ENCODE peak calls at places on chromosomes 6 and 20, in nine cellular contexts. Z is WTC11, T is mammary epithelial cell, U is cardiac muscle cell, S is HFFc6, G is fibroblast of lung, B is pancreas, R is GM20000, H is spleen. C is an unnamed sample.

GRCh38 chr20:64101731-64102621 is 5.4 kb downstream of the NPBWR2 start:
- DNase-seq in Z (peak), T (no peak), U (no peak), S (no peak), G (no peak), B (peak), R (peak), H (peak), C (peak)

GRCh38 chr6:163771180-163771579 is 356.7 kb downstream of the QKI start:
- DNase-seq in Z (no peak), T (no peak), U (no peak), S (no peak), G (no peak), B (no peak), R (no peak), H (no peak), C (no peak)

GRCh38 chr20:58633161-58634035 is 17.7 kb upstream of the STX16 start:
- DNase-seq in Z (no peak), T (no peak), U (no peak), S (no peak), G (no peak), B (no peak), R (no peak), H (peak), C (no peak)

GRCh38 chr6:5481024-5481423 is 219.7 kb downstream of the FARS2 start:
- DNase-seq in Z (no peak), T (no peak), U (no peak), S (no peak), G (no peak), B (no peak), R (no peak), H (no peak), C (no peak)

GRCh38 chr6:21885101-21885500 is 291.6 kb downstream of the SOX4 start:
- DNase-seq in Z (no peak), T (no peak), U (no peak), S (no peak), G (no peak), B (no peak), R (no peak), H (no peak), C (no peak)

GRCh38 chr6:159935633-159936032 is 33.2 kb upstream of the IGF2R start:
- DNase-seq in Z (no peak), T (peak), U (peak), S (peak), G (peak), B (no peak), R (no peak), H (no peak), C (no peak)

GRCh38 chr20:63273635-63274380 is 1.2 kb downstream of the ARFGAP1 start:
- DNase-seq in Z (no peak), T (peak), U (peak), S (peak), G (peak), B (no peak), R (no peak), H (no peak), C (no peak)

GRCh38 chr6:170152111-170152926 is 138.6 kb downstream of the DLL1 start:
- DNase-seq in Z (no peak), T (no peak), U (no peak), S (no peak), G (peak), B (peak), R (no peak), H (peak), C (peak)

GRCh38 chr6:73704260-73704659 is 8.3 kb downstream of the CD109 start:
- DNase-seq in Z (no peak), T (peak), U (peak), S (peak), G (peak), B (no peak), R (no peak), H (no peak), C (no peak)

GRCh38 chr6:113779656-113780055 is 77.5 kb upstream of the MARCKS start:
- DNase-seq in Z (no peak), T (no peak), U (no peak), S (no peak), G (no peak), B (no peak), R (no peak), H (no peak), C (no peak)

GRCh38 chr20:62179162-62179504 is 3.7 kb upstream of the MTG2 start:
- DNase-seq in Z (no peak), T (no peak), U (no peak), S (no peak), G (no peak), B (no peak), R (no peak), H (peak), C (no peak)

GRCh38 chr6:130276507-130276906 is 53.8 kb upstream of the SAMD3 start:
- DNase-seq in Z (no peak), T (no peak), U (no peak), S (no peak), G (no peak), B (no peak), R (no peak), H (no peak), C (no peak)

GRCh38 chr6:24093381-24093780 is 32.6 kb upstream of the NRSN1 start:
- DNase-seq in Z (no peak), T (no peak), U (no peak), S (no peak), G (no peak), B (no peak), R (no peak), H (no peak), C (no peak)

GRCh38 chr6:13117561-13117960 is 210.8 kb downstream of the TBC1D7 start:
- DNase-seq in Z (no peak), T (no peak), U (no peak), S (no peak), G (no peak), B (no peak), R (no peak), H (no peak), C (no peak)

GRCh38 chr20:46704714-46705377 is 4.6 kb upstream of the SLC2A10 start:
- DNase-seq in Z (no peak), T (no peak), U (peak), S (no peak), G (no peak), B (no peak), R (no peak), H (no peak), C (no peak)

GRCh38 chr20:46558511-46558959 is 8.1 kb upstream of the OCSTAMP start:
- DNase-seq in Z (no peak), T (peak), U (peak), S (peak), G (peak), B (no peak), R (no peak), H (no peak), C (no peak)

GRCh38 chr6:12291785-12292604 is 1.8 kb downstream of the EDN1 start:
- DNase-seq in Z (peak), T (peak), U (peak), S (no peak), G (peak), B (peak), R (peak), H (peak), C (peak)

GRCh38 chr6:110681543-110682459 is 133.5 kb downstream of the CDK19 start:
- DNase-seq in Z (no peak), T (peak), U (no peak), S (peak), G (no peak), B (no peak), R (no peak), H (no peak), C (no peak)

GRCh38 chr6:163750436-163751031 is 336.0 kb downstream of the QKI start:
- DNase-seq in Z (no peak), T (peak), U (no peak), S (no peak), G (no peak), B (no peak), R (no peak), H (no peak), C (no peak)

GRCh38 chr6:74357329-74357728 is 661.3 kb downstream of the CD109 start:
- DNase-seq in Z (no peak), T (no peak), U (peak), S (peak), G (peak), B (no peak), R (no peak), H (no peak), C (no peak)

GRCh38 chr20:380763-381580 is 412 bp downstream of the TRIB3 start:
- DNase-seq in Z (peak), T (peak), U (peak), S (peak), G (peak), B (no peak), R (peak), H (peak), C (peak)

GRCh38 chr6:109854541-109855308 is 123.4 kb upstream of the GPR6 start:
- DNase-seq in Z (peak), T (no peak), U (no peak), S (no peak), G (no peak), B (no peak), R (no peak), H (no peak), C (no peak)

GRCh38 chr20:62737271-62737761 is 28.7 kb downstream of the NTSR1 start:
- DNase-seq in Z (peak), T (no peak), U (no peak), S (no peak), G (peak), B (no peak), R (no peak), H (peak), C (no peak)

GRCh38 chr6:157579467-157580031 is 198.6 kb downstream of the ZDHHC14 start:
- DNase-seq in Z (no peak), T (peak), U (peak), S (peak), G (peak), B (no peak), R (no peak), H (no peak), C (no peak)

GRCh38 chr6:51570168-51570921 is 517.1 kb downstream of the PKHD1 start:
- DNase-seq in Z (no peak), T (peak), U (no peak), S (no peak), G (no peak), B (no peak), R (no peak), H (no peak), C (no peak)

GRCh38 chr6:51568771-51569170 is 518.6 kb downstream of the PKHD1 start:
- DNase-seq in Z (no peak), T (peak), U (no peak), S (no peak), G (no peak), B (no peak), R (no peak), H (no peak), C (no peak)

GRCh38 chr6:51565472-51565871 is 521.9 kb downstream of the PKHD1 start:
- DNase-seq in Z (no peak), T (no peak), U (no peak), S (no peak), G (no peak), B (no peak), R (no peak), H (no peak), C (no peak)

GRCh38 chr6:51571168-51571567 is 516.2 kb downstream of the PKHD1 start:
- DNase-seq in Z (no peak), T (no peak), U (no peak), S (no peak), G (no peak), B (no peak), R (no peak), H (no peak), C (no peak)

GRCh38 chr6:51569594-51569993 is 517.8 kb downstream of the PKHD1 start:
- DNase-seq in Z (no peak), T (no peak), U (no peak), S (no peak), G (no peak), B (no peak), R (no peak), H (no peak), C (no peak)
- TF ChIP-seq CTCF in Z (no peak), T (peak), U (no peak), S (no peak), G (no peak), B (no peak), R (no peak), H (no peak), C (no peak)

GRCh38 chr20:36792422-36792821 is 18.9 kb upstream of the DSN1 start:
- DNase-seq in Z (peak), T (peak), U (peak), S (peak), G (peak), B (no peak), R (peak), H (no peak), C (peak)
- TF ChIP-seq CTCF in Z (no peak), T (peak), U (peak), S (peak), G (peak), B (no peak), R (peak), H (no peak), C (no peak)

DNA sequence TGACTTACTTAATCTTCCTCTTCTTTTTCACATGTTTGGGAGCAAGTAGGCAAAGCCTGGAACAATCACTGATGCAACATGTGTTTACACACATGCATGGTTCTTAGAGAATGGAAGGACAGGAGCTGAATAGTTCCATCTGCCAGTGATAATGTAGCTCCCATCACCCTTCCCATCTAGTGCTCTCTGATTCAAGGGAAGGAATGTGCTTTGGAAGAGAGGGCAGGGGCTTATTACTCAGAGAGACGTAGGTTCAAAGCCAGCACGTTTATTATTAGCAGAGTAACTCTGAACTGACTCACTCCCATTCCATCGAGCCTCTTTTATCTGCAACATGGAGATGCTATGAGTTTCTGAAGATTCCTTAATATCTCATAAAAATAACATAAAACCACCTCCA is 211.9 kb downstream of the GMPR start:
- DNase-seq in Z (no peak), T (no peak), U (peak), S (peak), G (peak), B (no peak), R (no peak), H (no peak), C (no peak)
- TF ChIP-seq CTCF in Z (no peak), T (no peak), U (no peak), S (no peak), G (no peak), B (no peak), R (no peak), H (no peak), C (no peak)

GRCh38 chr6:7841781-7842468 is 68.7 kb downstream of the TXNDC5 start:
- DNase-seq in Z (no peak), T (no peak), U (peak), S (no peak), G (no peak), B (no peak), R (no peak), H (no peak), C (no peak)

GRCh38 chr6:7848229-7848628 is 62.4 kb downstream of the TXNDC5 start:
- DNase-seq in Z (no peak), T (peak), U (no peak), S (no peak), G (peak), B (no peak), R (no peak), H (no peak), C (no peak)

GRCh38 chr6:7851780-7852179 is 58.8 kb downstream of the TXNDC5 start:
- DNase-seq in Z (no peak), T (no peak), U (no peak), S (no peak), G (no peak), B (no peak), R (no peak), H (no peak), C (no peak)

GRCh38 chr6:7846971-7847818 is 63.4 kb downstream of the TXNDC5 start:
- DNase-seq in Z (no peak), T (peak), U (peak), S (no peak), G (peak), B (no peak), R (no peak), H (no peak), C (no peak)
- TF ChIP-seq CTCF in Z (no peak), T (no peak), U (peak), S (no peak), G (peak), B (no peak), R (no peak), H (no peak), C (no peak)

GRCh38 chr20:43680976-43681375 is 14.1 kb downstream of the MYBL2 start:
- DNase-seq in Z (no peak), T (no peak), U (no peak), S (no peak), G (no peak), B (no peak), R (no peak), H (no peak), C (no peak)

GRCh38 chr20:43682446-43682845 is 15.5 kb downstream of the MYBL2 start:
- DNase-seq in Z (no peak), T (no peak), U (no peak), S (no peak), G (no peak), B (peak), R (no peak), H (peak), C (no peak)

GRCh38 chr20:43676368-43676767 is 9.5 kb downstream of the MYBL2 start:
- DNase-seq in Z (no peak), T (no peak), U (no peak), S (no peak), G (no peak), B (no peak), R (no peak), H (no peak), C (no peak)

GRCh38 chr20:43681991-43682410 is 15.1 kb downstream of the MYBL2 start:
- DNase-seq in Z (no peak), T (no peak), U (no peak), S (no peak), G (no peak), B (peak), R (peak), H (peak), C (no peak)

GRCh38 chr20:43681468-43681942 is 14.6 kb downstream of the MYBL2 start:
- DNase-seq in Z (no peak), T (no peak), U (no peak), S (no peak), G (no peak), B (peak), R (peak), H (peak), C (no peak)
- TF ChIP-seq CTCF in Z (no peak), T (no peak), U (no peak), S (peak), G (no peak), B (peak), R (no peak), H (no peak), C (no peak)

DNA sequence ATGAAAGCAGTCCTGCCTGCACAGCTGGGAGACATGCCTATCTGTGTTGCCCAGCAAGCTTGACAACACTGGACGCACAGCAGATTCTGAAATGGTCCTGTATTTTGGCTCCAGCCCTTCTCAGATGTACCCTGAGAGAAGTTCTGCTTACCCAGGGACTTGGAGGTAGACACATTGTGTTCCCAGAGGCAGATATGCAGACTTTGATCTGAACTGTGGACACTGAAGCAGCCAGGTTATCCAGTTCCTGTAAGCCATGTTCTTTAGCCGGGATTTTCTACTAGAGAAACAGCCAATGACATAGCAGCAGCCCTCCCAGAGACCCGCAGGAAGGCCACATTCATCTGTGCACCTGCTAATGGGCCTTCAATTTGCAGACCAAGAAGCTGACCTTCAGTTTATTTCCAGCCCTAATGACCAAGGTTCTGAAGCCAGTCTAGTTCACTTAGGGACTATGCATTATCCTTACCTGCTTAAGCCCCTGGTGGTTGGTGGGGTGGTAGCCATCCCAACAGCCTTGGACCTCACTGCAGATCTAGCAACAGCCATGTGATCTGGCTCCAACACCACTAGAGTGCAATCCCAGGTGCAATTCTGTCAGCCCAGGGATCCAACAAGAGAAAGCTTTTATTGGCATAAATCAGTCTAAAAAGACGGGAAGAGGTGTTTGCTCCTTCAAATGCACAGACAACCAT is 134.2 kb downstream of the MEI4 start:
- DNase-seq in Z (no peak), T (no peak), U (no peak), S (no peak), G (no peak), B (no peak), R (no peak), H (no peak), C (no peak)
- TF ChIP-seq CTCF in Z (no peak), T (no peak), U (no peak), S (no peak), G (no peak), B (no peak), R (no peak), H (no peak), C (no peak)

GRCh38 chr6:84119277-84119676 is 85.7 kb downstream of the MRAP2 start:
- DNase-seq in Z (no peak), T (no peak), U (peak), S (no peak), G (no peak), B (no peak), R (no peak), H (no peak), C (no peak)
- TF ChIP-seq CTCF in Z (no peak), T (no peak), U (no peak), S (no peak), G (no peak), B (no peak), R (no peak), H (no peak), C (no peak)

DNA sequence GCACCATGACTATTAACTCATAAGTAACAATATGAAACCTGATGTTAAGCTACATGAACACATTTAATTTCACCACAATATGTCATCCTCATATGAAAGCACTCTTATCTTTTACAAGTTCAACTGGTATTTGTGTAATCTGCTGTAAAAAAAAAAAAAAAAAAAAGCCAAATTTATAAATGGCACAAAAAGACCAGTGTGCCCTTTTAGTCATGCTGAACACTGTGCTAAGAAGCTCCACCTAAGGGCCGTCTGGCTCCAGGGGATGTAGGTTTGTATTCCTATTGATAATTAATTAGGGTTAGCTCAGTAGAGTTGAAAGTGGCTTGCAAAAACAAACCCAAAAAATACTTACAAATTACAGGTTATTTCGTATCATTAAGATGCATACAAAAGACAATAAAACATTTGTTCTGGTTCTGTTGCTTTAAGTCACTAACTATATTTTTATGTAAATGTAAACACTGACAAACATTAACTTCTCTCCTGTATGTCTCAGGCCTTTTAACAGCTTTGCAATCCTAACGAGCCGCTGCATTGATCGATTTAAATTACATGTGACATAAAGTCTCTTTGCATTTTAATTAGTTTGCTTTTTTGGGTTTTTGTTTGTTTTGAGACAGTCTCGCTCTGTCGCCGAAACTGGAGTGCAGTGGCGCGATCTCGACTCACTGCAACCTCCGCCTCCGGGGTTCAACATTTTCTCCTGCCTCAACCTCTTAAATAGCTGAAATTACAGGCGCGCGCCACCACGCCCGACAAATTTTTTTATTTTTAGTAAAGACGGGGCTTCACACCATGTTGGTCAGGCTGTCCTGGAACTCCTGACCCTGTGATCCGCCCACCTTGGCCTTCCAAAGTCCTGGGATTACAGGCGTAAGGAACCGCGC is 110.8 kb downstream of the HFE start:
- DNase-seq in Z (no peak), T (peak), U (peak), S (peak), G (peak), B (no peak), R (no peak), H (peak), C (no peak)
- TF ChIP-seq CTCF in Z (no peak), T (no peak), U (no peak), S (no peak), G (no peak), B (no peak), R (no peak), H (no peak), C (no peak)

GRCh38 chr6:31700716-31701401 is 2.3 kb downstream of the ABHD16A start:
- DNase-seq in Z (no peak), T (no peak), U (no peak), S (no peak), G (no peak), B (no peak), R (no peak), H (no peak), C (no peak)

GRCh38 chr6:31706599-31706998 is at the start of gene LY6G6F:
- DNase-seq in Z (no peak), T (no peak), U (peak), S (no peak), G (no peak), B (no peak), R (no peak), H (no peak), C (no peak)

GRCh38 chr6:31702421-31702818 is 704 bp downstream of the ABHD16A start:
- DNase-seq in Z (no peak), T (no peak), U (no peak), S (no peak), G (peak), B (no peak), R (peak), H (no peak), C (peak)

GRCh38 chr6:31701666-31702420 is 1.3 kb downstream of the ABHD16A start:
- DNase-seq in Z (no peak), T (no peak), U (peak), S (no peak), G (peak), B (no peak), R (no peak), H (no peak), C (no peak)

GRCh38 chr6:31702819-31703716 is at the start of gene ABHD16A:
- DNase-seq in Z (peak), T (peak), U (peak), S (peak), G (peak), B (peak), R (peak), H (peak), C (peak)
- TF ChIP-seq CTCF in Z (no peak), T (no peak), U (no peak), S (peak), G (no peak), B (no peak), R (no peak), H (no peak), C (no peak)